ENCODE peak calls at places on chromosomes 16 and 17, in seven cellular contexts. One of them, this sample, is unnamed.

GRCh38 chr17:48500435-48501426 is 30.1 kb downstream of the HOXB1 start:
- DNase-seq in IMR-90: peak; percentile 64
- DNase-seq in natural killer cell treated with Interleukin-12 subunit alpha and Interleukin-12 subunit beta and Interleukin-15 and Interleukin-18, amount 100 ng/mL, for 72 hours: no peak
- DNase-seq in effector memory CD8-positive, alpha-beta T cell: no peak
- DNase-seq in left ventricle myocardium inferior: no peak
- DNase-seq in islet precursor cell: peak; percentile 87
- DNase-seq in T-helper 2 cell: no peak
- DNase-seq in this sample: no peak

GRCh38 chr16:89831810-89832328 is 3.6 kb downstream of the SPIRE2 start:
- DNase-seq in natural killer cell treated with Interleukin-12 subunit alpha and Interleukin-12 subunit beta and Interleukin-15 and Interleukin-18, amount 100 ng/mL, for 72 hours: no peak
- DNase-seq in T-helper 2 cell: no peak
- DNase-seq in IMR-90: no peak
- DNase-seq in left ventricle myocardium inferior: no peak
- DNase-seq in islet precursor cell: no peak
- DNase-seq in effector memory CD8-positive, alpha-beta T cell: no peak
- DNase-seq in this sample: no peak

GRCh38 chr17:178292-179065 is 3.0 kb downstream of the DOC2B start:
- DNase-seq in IMR-90: no peak
- DNase-seq in left ventricle myocardium inferior: no peak
- DNase-seq in T-helper 2 cell: no peak
- DNase-seq in islet precursor cell: no peak
- DNase-seq in effector memory CD8-positive, alpha-beta T cell: no peak
- DNase-seq in natural killer cell treated with Interleukin-12 subunit alpha and Interleukin-12 subunit beta and Interleukin-15 and Interleukin-18, amount 100 ng/mL, for 72 hours: peak; percentile 34
- DNase-seq in this sample: no peak

GRCh38 chr17:74386397-74386796 is 19.1 kb downstream of the GPR142 start:
- DNase-seq in natural killer cell treated with Interleukin-12 subunit alpha and Interleukin-12 subunit beta and Interleukin-15 and Interleukin-18, amount 100 ng/mL, for 72 hours: peak; percentile 41
- DNase-seq in left ventricle myocardium inferior: peak; percentile 67
- DNase-seq in IMR-90: no peak
- DNase-seq in effector memory CD8-positive, alpha-beta T cell: no peak
- DNase-seq in T-helper 2 cell: no peak
- DNase-seq in islet precursor cell: peak; percentile 57
- DNase-seq in this sample: no peak

GRCh38 chr17:10775740-10776333 is 28.1 kb downstream of the TMEM238L start:
- DNase-seq in left ventricle myocardium inferior: no peak
- DNase-seq in natural killer cell treated with Interleukin-12 subunit alpha and Interleukin-12 subunit beta and Interleukin-15 and Interleukin-18, amount 100 ng/mL, for 72 hours: no peak
- DNase-seq in effector memory CD8-positive, alpha-beta T cell: no peak
- DNase-seq in T-helper 2 cell: no peak
- DNase-seq in IMR-90: no peak
- DNase-seq in islet precursor cell: no peak
- DNase-seq in this sample: no peak

GRCh38 chr16:3456374-3456773 is 12.9 kb downstream of the NAA60 start:
- DNase-seq in natural killer cell treated with Interleukin-12 subunit alpha and Interleukin-12 subunit beta and Interleukin-15 and Interleukin-18, amount 100 ng/mL, for 72 hours: no peak
- DNase-seq in IMR-90: peak; percentile 8
- DNase-seq in T-helper 2 cell: no peak
- DNase-seq in left ventricle myocardium inferior: no peak
- DNase-seq in islet precursor cell: no peak
- DNase-seq in effector memory CD8-positive, alpha-beta T cell: no peak
- DNase-seq in this sample: no peak

GRCh38 chr17:73645050-73645871 is 1.0 kb upstream of the SDK2 start:
- DNase-seq in natural killer cell treated with Interleukin-12 subunit alpha and Interleukin-12 subunit beta and Interleukin-15 and Interleukin-18, amount 100 ng/mL, for 72 hours: peak; percentile 54
- DNase-seq in IMR-90: no peak
- DNase-seq in left ventricle myocardium inferior: peak; percentile 60
- DNase-seq in T-helper 2 cell: no peak
- DNase-seq in islet precursor cell: peak; percentile 87
- DNase-seq in effector memory CD8-positive, alpha-beta T cell: no peak
- DNase-seq in this sample: peak; percentile 76

GRCh38 chr16:56295739-56296527 is 104.6 kb downstream of the GNAO1 start:
- DNase-seq in IMR-90: no peak
- DNase-seq in left ventricle myocardium inferior: no peak
- DNase-seq in T-helper 2 cell: no peak
- DNase-seq in effector memory CD8-positive, alpha-beta T cell: no peak
- DNase-seq in natural killer cell treated with Interleukin-12 subunit alpha and Interleukin-12 subunit beta and Interleukin-15 and Interleukin-18, amount 100 ng/mL, for 72 hours: no peak
- DNase-seq in islet precursor cell: no peak
- DNase-seq in this sample: no peak

GRCh38 chr16:31196324-31197088 is 6.1 kb downstream of the PYCARD start:
- DNase-seq in IMR-90: no peak
- DNase-seq in natural killer cell treated with Interleukin-12 subunit alpha and Interleukin-12 subunit beta and Interleukin-15 and Interleukin-18, amount 100 ng/mL, for 72 hours: no peak
- DNase-seq in effector memory CD8-positive, alpha-beta T cell: no peak
- DNase-seq in islet precursor cell: no peak
- DNase-seq in T-helper 2 cell: no peak
- DNase-seq in left ventricle myocardium inferior: no peak
- DNase-seq in this sample: no peak

GRCh38 chr17:19331134-19331533 is 31.4 kb downstream of the B9D1 start:
- DNase-seq in effector memory CD8-positive, alpha-beta T cell: no peak
- DNase-seq in islet precursor cell: peak; percentile 57
- DNase-seq in natural killer cell treated with Interleukin-12 subunit alpha and Interleukin-12 subunit beta and Interleukin-15 and Interleukin-18, amount 100 ng/mL, for 72 hours: no peak
- DNase-seq in IMR-90: peak; percentile 92
- DNase-seq in left ventricle myocardium inferior: no peak
- DNase-seq in T-helper 2 cell: no peak
- DNase-seq in this sample: peak; percentile 19

GRCh38 chr17:76365256-76365903 is 11.7 kb upstream of the PRPSAP1 start:
- DNase-seq in natural killer cell treated with Interleukin-12 subunit alpha and Interleukin-12 subunit beta and Interleukin-15 and Interleukin-18, amount 100 ng/mL, for 72 hours: no peak
- DNase-seq in islet precursor cell: no peak
- DNase-seq in IMR-90: no peak
- DNase-seq in effector memory CD8-positive, alpha-beta T cell: no peak
- DNase-seq in left ventricle myocardium inferior: no peak
- DNase-seq in T-helper 2 cell: no peak
- DNase-seq in this sample: no peak

GRCh38 chr17:78873519-78874340 is 29.3 kb downstream of the CEP295NL start:
- DNase-seq in effector memory CD8-positive, alpha-beta T cell: no peak
- DNase-seq in islet precursor cell: no peak
- DNase-seq in left ventricle myocardium inferior: peak; percentile 57
- DNase-seq in natural killer cell treated with Interleukin-12 subunit alpha and Interleukin-12 subunit beta and Interleukin-15 and Interleukin-18, amount 100 ng/mL, for 72 hours: no peak
- DNase-seq in IMR-90: peak; percentile 79
- DNase-seq in T-helper 2 cell: no peak
- DNase-seq in this sample: peak; percentile 78

GRCh38 chr17:34493903-34494302 is 85.5 kb upstream of the TMEM132E start:
- DNase-seq in IMR-90: no peak
- DNase-seq in left ventricle myocardium inferior: no peak
- DNase-seq in natural killer cell treated with Interleukin-12 subunit alpha and Interleukin-12 subunit beta and Interleukin-15 and Interleukin-18, amount 100 ng/mL, for 72 hours: no peak
- DNase-seq in islet precursor cell: no peak
- DNase-seq in T-helper 2 cell: no peak
- DNase-seq in effector memory CD8-positive, alpha-beta T cell: no peak
- DNase-seq in this sample: no peak

GRCh38 chr17:79136596-79136995 is 62.0 kb downstream of the ENGASE start:
- DNase-seq in T-helper 2 cell: no peak
- DNase-seq in IMR-90: no peak
- DNase-seq in natural killer cell treated with Interleukin-12 subunit alpha and Interleukin-12 subunit beta and Interleukin-15 and Interleukin-18, amount 100 ng/mL, for 72 hours: no peak
- DNase-seq in islet precursor cell: no peak
- DNase-seq in effector memory CD8-positive, alpha-beta T cell: no peak
- DNase-seq in left ventricle myocardium inferior: no peak
- DNase-seq in this sample: no peak

GRCh38 chr16:11139624-11140375 is 116.2 kb downstream of the SOCS1 start:
- DNase-seq in natural killer cell treated with Interleukin-12 subunit alpha and Interleukin-12 subunit beta and Interleukin-15 and Interleukin-18, amount 100 ng/mL, for 72 hours: no peak
- DNase-seq in islet precursor cell: no peak
- DNase-seq in IMR-90: no peak
- DNase-seq in left ventricle myocardium inferior: no peak
- DNase-seq in T-helper 2 cell: no peak
- DNase-seq in effector memory CD8-positive, alpha-beta T cell: no peak
- DNase-seq in this sample: no peak

GRCh38 chr17:78919816-78920516 is 5.2 kb downstream of the TIMP2 start:
- DNase-seq in natural killer cell treated with Interleukin-12 subunit alpha and Interleukin-12 subunit beta and Interleukin-15 and Interleukin-18, amount 100 ng/mL, for 72 hours: no peak
- DNase-seq in effector memory CD8-positive, alpha-beta T cell: no peak
- DNase-seq in T-helper 2 cell: no peak
- DNase-seq in islet precursor cell: peak; percentile 54
- DNase-seq in left ventricle myocardium inferior: no peak
- DNase-seq in IMR-90: no peak
- DNase-seq in this sample: no peak

GRCh38 chr16:9778879-9779278 is 403.3 kb downstream of the GRIN2A start:
- DNase-seq in T-helper 2 cell: no peak
- DNase-seq in islet precursor cell: no peak
- DNase-seq in natural killer cell treated with Interleukin-12 subunit alpha and Interleukin-12 subunit beta and Interleukin-15 and Interleukin-18, amount 100 ng/mL, for 72 hours: no peak
- DNase-seq in left ventricle myocardium inferior: no peak
- DNase-seq in IMR-90: no peak
- DNase-seq in effector memory CD8-positive, alpha-beta T cell: no peak
- DNase-seq in this sample: no peak

GRCh38 chr17:4594406-4595349 is 10.3 kb downstream of the SMTNL2 start:
- DNase-seq in T-helper 2 cell: no peak
- DNase-seq in natural killer cell treated with Interleukin-12 subunit alpha and Interleukin-12 subunit beta and Interleukin-15 and Interleukin-18, amount 100 ng/mL, for 72 hours: peak; percentile 60
- DNase-seq in left ventricle myocardium inferior: no peak
- DNase-seq in IMR-90: no peak
- DNase-seq in islet precursor cell: peak; percentile 84
- DNase-seq in effector memory CD8-positive, alpha-beta T cell: no peak
- DNase-seq in this sample: no peak

GRCh38 chr17:83133302-83134121 is 54.1 kb downstream of the METRNL start:
- DNase-seq in islet precursor cell: peak; percentile 88
- DNase-seq in effector memory CD8-positive, alpha-beta T cell: no peak
- DNase-seq in IMR-90: no peak
- DNase-seq in natural killer cell treated with Interleukin-12 subunit alpha and Interleukin-12 subunit beta and Interleukin-15 and Interleukin-18, amount 100 ng/mL, for 72 hours: peak; percentile 41
- DNase-seq in left ventricle myocardium inferior: no peak
- DNase-seq in T-helper 2 cell: no peak
- DNase-seq in this sample: peak; percentile 40

GRCh38 chr16:15913046-15913698 is 24.8 kb upstream of the CEP20 start:
- DNase-seq in natural killer cell treated with Interleukin-12 subunit alpha and Interleukin-12 subunit beta and Interleukin-15 and Interleukin-18, amount 100 ng/mL, for 72 hours: no peak
- DNase-seq in T-helper 2 cell: no peak
- DNase-seq in islet precursor cell: no peak
- DNase-seq in IMR-90: no peak
- DNase-seq in left ventricle myocardium inferior: no peak
- DNase-seq in effector memory CD8-positive, alpha-beta T cell: no peak
- DNase-seq in this sample: no peak

GRCh38 chr16:9929313-9929712 is 252.9 kb downstream of the GRIN2A start:
- DNase-seq in left ventricle myocardium inferior: no peak
- DNase-seq in effector memory CD8-positive, alpha-beta T cell: no peak
- DNase-seq in IMR-90: no peak
- DNase-seq in islet precursor cell: no peak
- DNase-seq in natural killer cell treated with Interleukin-12 subunit alpha and Interleukin-12 subunit beta and Interleukin-15 and Interleukin-18, amount 100 ng/mL, for 72 hours: no peak
- DNase-seq in T-helper 2 cell: no peak
- DNase-seq in this sample: no peak

GRCh38 chr17:2194778-2195417 is 108.7 kb downstream of the SMG6 start:
- DNase-seq in islet precursor cell: peak; percentile 78
- DNase-seq in IMR-90: no peak
- DNase-seq in left ventricle myocardium inferior: no peak
- DNase-seq in effector memory CD8-positive, alpha-beta T cell: no peak
- DNase-seq in T-helper 2 cell: no peak
- DNase-seq in natural killer cell treated with Interleukin-12 subunit alpha and Interleukin-12 subunit beta and Interleukin-15 and Interleukin-18, amount 100 ng/mL, for 72 hours: no peak
- DNase-seq in this sample: peak; percentile 58

GRCh38 chr16:370980-371728 is 816 bp upstream of the MRPL28 start:
- DNase-seq in T-helper 2 cell: no peak
- DNase-seq in IMR-90: no peak
- DNase-seq in left ventricle myocardium inferior: no peak
- DNase-seq in effector memory CD8-positive, alpha-beta T cell: no peak
- DNase-seq in natural killer cell treated with Interleukin-12 subunit alpha and Interleukin-12 subunit beta and Interleukin-15 and Interleukin-18, amount 100 ng/mL, for 72 hours: no peak
- DNase-seq in islet precursor cell: no peak
- DNase-seq in this sample: no peak

GRCh38 chr17:19727466-19728113 is 11.2 kb upstream of the SLC47A2 start:
- DNase-seq in effector memory CD8-positive, alpha-beta T cell: no peak
- DNase-seq in T-helper 2 cell: no peak
- DNase-seq in IMR-90: peak; percentile 68
- DNase-seq in natural killer cell treated with Interleukin-12 subunit alpha and Interleukin-12 subunit beta and Interleukin-15 and Interleukin-18, amount 100 ng/mL, for 72 hours: no peak
- DNase-seq in islet precursor cell: no peak
- DNase-seq in left ventricle myocardium inferior: peak; percentile 60
- DNase-seq in this sample: peak; percentile 79

GRCh38 chr16:48897698-48898205 is 287.8 kb upstream of the N4BP1 start:
- DNase-seq in IMR-90: no peak
- DNase-seq in effector memory CD8-positive, alpha-beta T cell: no peak
- DNase-seq in islet precursor cell: no peak
- DNase-seq in left ventricle myocardium inferior: no peak
- DNase-seq in T-helper 2 cell: no peak
- DNase-seq in natural killer cell treated with Interleukin-12 subunit alpha and Interleukin-12 subunit beta and Interleukin-15 and Interleukin-18, amount 100 ng/mL, for 72 hours: no peak
- DNase-seq in this sample: no peak

GRCh38 chr17:5031365-5032082 is 3.7 kb downstream of the SLC52A1 start:
- DNase-seq in T-helper 2 cell: peak; percentile 77
- DNase-seq in natural killer cell treated with Interleukin-12 subunit alpha and Interleukin-12 subunit beta and Interleukin-15 and Interleukin-18, amount 100 ng/mL, for 72 hours: peak; percentile 86
- DNase-seq in left ventricle myocardium inferior: peak; percentile 80
- DNase-seq in islet precursor cell: peak; percentile 96
- DNase-seq in IMR-90: peak; percentile 73
- DNase-seq in effector memory CD8-positive, alpha-beta T cell: peak; percentile 85
- DNase-seq in this sample: peak; percentile 85

GRCh38 chr17:32192379-32192778 is 50.1 kb downstream of the RHOT1 start:
- DNase-seq in effector memory CD8-positive, alpha-beta T cell: no peak
- DNase-seq in T-helper 2 cell: no peak
- DNase-seq in left ventricle myocardium inferior: no peak
- DNase-seq in natural killer cell treated with Interleukin-12 subunit alpha and Interleukin-12 subunit beta and Interleukin-15 and Interleukin-18, amount 100 ng/mL, for 72 hours: no peak
- DNase-seq in islet precursor cell: no peak
- DNase-seq in IMR-90: peak; percentile 73
- DNase-seq in this sample: no peak

GRCh38 chr17:81049372-81049911 is 14.5 kb downstream of the BAIAP2 start:
- DNase-seq in left ventricle myocardium inferior: no peak
- DNase-seq in IMR-90: no peak
- DNase-seq in islet precursor cell: no peak
- DNase-seq in natural killer cell treated with Interleukin-12 subunit alpha and Interleukin-12 subunit beta and Interleukin-15 and Interleukin-18, amount 100 ng/mL, for 72 hours: no peak
- DNase-seq in T-helper 2 cell: no peak
- DNase-seq in effector memory CD8-positive, alpha-beta T cell: no peak
- DNase-seq in this sample: no peak